ENCODE peak calls at places on chromosome 19, in eight cellular contexts. H, W, D, K, S, C, Z and X are unnamed samples.

GRCh38 chr19:917323-918151 is at the start of gene KISS1R:
- DNase-seq in H (no peak), W (no peak), D (peak; percentile 55), K (peak; percentile 29), S (peak; percentile 50), C (no peak), Z (no peak), X (peak; percentile 73)

GRCh38 chr19:7461841-7462629 is 26.8 kb downstream of the PEX11G start:
- DNase-seq in H (no peak), W (no peak), D (no peak), K (no peak), S (no peak), C (no peak), Z (no peak), X (no peak)

GRCh38 chr19:17450264-17451075 is 2.0 kb upstream of the TMEM221 start:
- DNase-seq in H (no peak), W (no peak), D (no peak), K (no peak), S (no peak), C (no peak), Z (no peak), X (no peak)

GRCh38 chr19:57267294-57267693 is 13.0 kb upstream of the ZNF460 start:
- DNase-seq in H (no peak), W (no peak), D (no peak), K (no peak), S (no peak), C (no peak), Z (no peak), X (no peak)

GRCh38 chr19:15253513-15253912 is 21.3 kb upstream of the EPHX3 start:
- DNase-seq in H (no peak), W (no peak), D (no peak), K (no peak), S (no peak), C (no peak), Z (no peak), X (no peak)

GRCh38 chr19:35117017-35117570 is 1.5 kb downstream of the FXYD3 start:
- DNase-seq in H (no peak), W (no peak), D (no peak), K (no peak), S (no peak), C (no peak), Z (no peak), X (no peak)

GRCh38 chr19:29694669-29695627 is 20.1 kb downstream of the C19orf12 start:
- DNase-seq in H (peak; percentile 56), W (peak; percentile 83), D (peak; percentile 84), K (peak; percentile 83), S (peak; percentile 75), C (peak; percentile 50), Z (peak; percentile 84), X (peak; percentile 68)

GRCh38 chr19:18717601-18718000 is 34.1 kb downstream of the CRTC1 start:
- DNase-seq in H (no peak), W (no peak), D (no peak), K (no peak), S (no peak), C (no peak), Z (no peak), X (no peak)

GRCh38 chr19:28242317-28242927 is 970.5 kb downstream of the UQCRFS1 start:
- DNase-seq in H (no peak), W (no peak), D (peak; percentile 46), K (peak; percentile 65), S (no peak), C (peak; percentile 14), Z (peak; percentile 32), X (no peak)

GRCh38 chr19:58182577-58182988 is 278 bp upstream of the ZNF274 start:
- DNase-seq in H (no peak), W (no peak), D (no peak), K (no peak), S (peak; percentile 87), C (no peak), Z (no peak), X (no peak)

GRCh38 chr19:47379398-47379938 is 30.4 kb downstream of the DHX34 start:
- DNase-seq in H (no peak), W (no peak), D (no peak), K (no peak), S (no peak), C (no peak), Z (no peak), X (no peak)

GRCh38 chr19:38699647-38700349 is 44.5 kb downstream of the CAPN12 start:
- DNase-seq in H (no peak), W (no peak), D (no peak), K (no peak), S (no peak), C (no peak), Z (no peak), X (no peak)

GRCh38 chr19:342801-343421 is 1.7 kb downstream of the MIER2 start:
- DNase-seq in H (peak; percentile 84), W (peak; percentile 33), D (no peak), K (peak; percentile 84), S (no peak), C (peak; percentile 38), Z (peak; percentile 78), X (no peak)

GRCh38 chr19:1384478-1385110 is 887 bp downstream of the NDUFS7 start:
- DNase-seq in H (no peak), W (no peak), D (no peak), K (no peak), S (no peak), C (no peak), Z (no peak), X (no peak)

GRCh38 chr19:13952154-13953020 is at the start of gene DCAF15:
- DNase-seq in H (peak; percentile 100), W (peak; percentile 100), D (peak; percentile 99), K (peak; percentile 100), S (peak; percentile 98), C (peak; percentile 100), Z (peak; percentile 100), X (peak; percentile 98)

GRCh38 chr19:33245948-33246728 is 20.5 kb upstream of the SLC7A10 start:
- DNase-seq in H (no peak), W (no peak), D (no peak), K (peak; percentile 57), S (no peak), C (no peak), Z (no peak), X (no peak)
- TF ChIP-seq CTCF in H (peak; percentile 83), W (peak; percentile 47), D (peak; percentile 62), K (peak; percentile 76), S (no peak), C (peak; percentile 40), Z (no peak), X (peak; percentile 49)

DNA sequence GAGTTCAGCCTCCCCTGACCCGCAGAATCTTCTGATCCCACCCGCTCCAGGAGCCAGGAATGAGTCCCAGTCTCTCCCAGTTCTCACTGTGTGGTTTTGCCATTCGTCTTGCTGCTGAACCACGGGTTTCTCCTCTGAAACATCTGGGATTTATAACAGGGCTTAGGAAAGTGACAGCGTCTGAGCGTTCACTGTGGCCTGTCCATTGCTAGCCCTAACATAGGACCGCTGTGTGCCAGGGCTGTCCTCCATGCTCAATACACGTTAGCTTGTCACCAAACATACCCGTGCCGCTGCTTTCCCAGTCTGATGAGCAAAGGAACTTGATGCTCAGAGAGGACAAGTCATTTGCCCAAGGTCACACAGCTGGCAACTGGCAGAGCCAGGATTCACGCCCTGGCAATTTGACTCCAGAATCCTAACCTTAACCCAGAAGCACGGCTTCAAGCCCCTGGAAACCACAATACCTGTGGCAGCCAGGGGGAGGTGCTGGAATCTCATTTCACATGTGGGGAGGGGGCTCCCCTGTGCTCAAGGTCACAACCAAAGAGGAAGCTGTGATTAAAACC is 1.1 kb upstream of the APOE start:
- DNase-seq in H (no peak), W (no peak), D (no peak), K (no peak), S (no peak), C (no peak), Z (no peak), X (no peak)
- TF ChIP-seq CTCF in H (peak; percentile 46), W (no peak), D (peak; percentile 41), K (no peak), S (no peak), C (no peak), Z (no peak), X (peak; percentile 33)

DNA sequence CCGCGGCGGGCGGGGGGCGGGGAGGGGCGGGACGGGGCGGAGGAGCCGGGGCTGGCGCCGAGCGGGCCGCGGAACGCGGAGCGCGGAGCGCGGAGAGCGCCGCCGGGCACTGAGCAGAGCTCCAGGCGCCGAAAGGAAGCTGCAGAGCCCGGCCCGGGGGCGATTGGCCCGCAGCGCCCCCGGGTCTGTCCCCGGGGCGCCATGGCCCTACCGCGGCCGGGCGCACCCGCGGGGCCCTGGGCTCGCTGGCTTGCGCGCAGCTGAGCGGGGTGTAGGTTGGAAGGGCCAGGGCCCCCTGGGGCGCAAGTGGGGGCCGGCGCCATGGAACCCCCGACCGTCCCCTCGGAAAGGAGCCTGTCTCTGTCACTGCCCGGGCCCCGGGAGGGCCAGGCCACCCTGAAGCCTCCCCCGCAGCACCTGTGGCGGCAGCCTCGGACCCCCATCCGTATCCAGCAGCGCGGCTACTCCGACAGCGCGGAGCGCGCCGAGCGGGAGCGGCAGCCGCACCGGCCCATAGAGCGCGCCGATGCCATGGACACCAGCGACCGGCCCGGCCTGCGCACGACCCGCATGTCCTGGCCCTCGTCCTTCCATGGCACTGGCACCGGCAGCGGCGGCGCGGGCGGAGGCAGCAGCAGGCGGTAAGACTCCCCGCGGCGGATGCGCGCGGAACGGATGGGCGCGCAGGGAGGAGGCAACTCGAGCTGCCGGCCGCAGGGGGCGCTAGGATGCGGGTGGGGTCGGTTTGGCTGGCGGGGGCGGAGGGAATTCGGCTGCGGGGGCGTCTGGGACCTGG is at the start of gene PDE4A:
- DNase-seq in H (peak; percentile 24), W (no peak), D (no peak), K (peak; percentile 41), S (no peak), C (no peak), Z (no peak), X (no peak)
- TF ChIP-seq CTCF in H (peak; percentile 78), W (peak; percentile 19), D (peak; percentile 53), K (peak; percentile 47), S (no peak), C (peak; percentile 29), Z (no peak), X (peak; percentile 51)

GRCh38 chr19:54646331-54646841 is 16.1 kb downstream of the LILRB1 start:
- DNase-seq in H (no peak), W (no peak), D (no peak), K (no peak), S (no peak), C (no peak), Z (no peak), X (no peak)

GRCh38 chr19:54650108-54650666 is 12.6 kb upstream of the LILRB4 start:
- DNase-seq in H (no peak), W (no peak), D (no peak), K (no peak), S (no peak), C (no peak), Z (no peak), X (no peak)

GRCh38 chr19:54653181-54653809 is 9.5 kb upstream of the LILRB4 start:
- DNase-seq in H (peak; percentile 4), W (no peak), D (no peak), K (peak; percentile 42), S (no peak), C (no peak), Z (no peak), X (no peak)

GRCh38 chr19:54644056-54644455 is 13.8 kb downstream of the LILRB1 start:
- DNase-seq in H (no peak), W (no peak), D (no peak), K (no peak), S (no peak), C (no peak), Z (peak; percentile 24), X (no peak)

DNA sequence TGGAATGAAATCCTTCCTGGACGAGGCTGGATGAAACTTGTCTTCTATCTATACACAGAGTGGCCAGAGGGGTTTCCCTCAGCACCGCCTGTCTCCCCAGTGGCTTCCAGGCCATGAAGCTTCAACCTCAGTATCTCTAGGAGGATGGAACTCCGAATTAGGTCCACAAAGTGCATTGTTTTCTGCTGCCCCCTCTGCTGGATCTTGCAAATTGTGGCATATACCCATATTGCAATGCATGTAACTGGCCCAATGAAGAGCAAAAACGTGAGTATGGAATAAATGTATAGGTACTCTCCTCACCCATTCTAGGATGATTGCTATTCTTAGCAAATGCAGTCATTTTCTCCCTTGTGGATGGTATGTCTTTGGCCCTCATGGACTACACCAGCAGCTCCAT is 14.7 kb upstream of the LILRB4 start:
- DNase-seq in H (no peak), W (no peak), D (no peak), K (no peak), S (no peak), C (no peak), Z (no peak), X (no peak)
- TF ChIP-seq CTCF in H (no peak), W (no peak), D (no peak), K (no peak), S (no peak), C (no peak), Z (no peak), X (no peak)